ENCODE peak calls at places on chromosomes 4 and X, in five cellular contexts. C is endodermal cell; F is IMR-90; H is left lung; I is CD8-positive, alpha-beta T cell. W is an unnamed sample. For H3K27me3, the result is how much of the 10 kb centered on the place peaks cover.

GRCh38 chr4:15652191-15652590 is 3.0 kb downstream of the FBXL5 start:
- DNase-seq in C (no peak), F (peak), H (no peak), I (no peak), W (no peak)

GRCh38 chrX:48864210-48864609 is 28.8 kb upstream of the PCSK1N start:
- DNase-seq in C (no peak), F (peak), H (no peak), I (no peak), W (peak)

GRCh38 chr4:185429660-185430059 is 3.9 kb upstream of the UFSP2 start:
- DNase-seq in C (no peak), F (no peak), H (no peak), I (no peak), W (no peak)

GRCh38 chr4:41432889-41433288 is 105.1 kb upstream of the LIMCH1 start:
- DNase-seq in C (peak), F (peak), H (no peak), I (no peak), W (peak)

GRCh38 chrX:69069876-69070275 is 95.4 kb downstream of the PJA1 start:
- DNase-seq in C (no peak), F (no peak), H (no peak), I (no peak), W (no peak)

GRCh38 chr4:8756816-8757215 is 114.8 kb downstream of the HMX1 start:
- DNase-seq in C (peak), F (no peak), H (no peak), I (no peak), W (no peak)

GRCh38 chr4:40524642-40525041 is 105.0 kb downstream of the RBM47 start:
- DNase-seq in C (no peak), F (peak), H (no peak), I (no peak), W (no peak)

GRCh38 chr4:147968641-147969040 is 236.8 kb downstream of the ARHGAP10 start:
- DNase-seq in C (no peak), F (peak), H (no peak), I (no peak), W (no peak)

GRCh38 chrX:154333837-154334271 is 38.3 kb downstream of the TKTL1 start:
- DNase-seq in C (no peak), F (no peak), H (no peak), I (no peak), W (no peak)

GRCh38 chrX:53048169-53049126 is at the start of gene GPR173:
- DNase-seq in C (peak), F (peak), H (peak), I (no peak), W (no peak)

GRCh38 chr4:17494258-17494657 is 17.6 kb downstream of the QDPR start:
- DNase-seq in C (no peak), F (peak), H (no peak), I (no peak), W (peak)

GRCh38 chrX:103565752-103566151 is 19.6 kb upstream of the TCEAL4 start:
- DNase-seq in C (no peak), F (peak), H (no peak), I (no peak), W (peak)

GRCh38 chrX:119062750-119063374 is 9.9 kb upstream of the CT47C1 start:
- DNase-seq in C (peak), F (peak), H (no peak), I (no peak), W (peak)

GRCh38 chr4:41865981-41866798 is 69.0 kb upstream of the TMEM33 start:
- DNase-seq in C (peak), F (no peak), H (no peak), I (no peak), W (no peak)

GRCh38 chr4:25767877-25768475 is 94.8 kb downstream of the SEL1L3 start:
- DNase-seq in C (peak), F (peak), H (peak), I (no peak), W (peak)

GRCh38 chr4:55854132-55854531 is 684 bp downstream of the EXOC1 start:
- DNase-seq in C (peak), F (no peak), H (no peak), I (no peak), W (no peak)

GRCh38 chrX:24169211-24169610 is 19.7 kb downstream of the ZFX start:
- DNase-seq in C (no peak), F (no peak), H (no peak), I (no peak), W (no peak)

GRCh38 chr4:83454626-83455025 is 997 bp downstream of the HELQ start:
- DNase-seq in C (no peak), F (peak), H (no peak), I (no peak), W (no peak)

GRCh38 chrX:3743821-3744439 is 30.5 kb upstream of the PRKX start:
- DNase-seq in C (no peak), F (no peak), H (no peak), I (peak), W (no peak)

GRCh38 chr4:114180481-114180880 is 201.0 kb upstream of the ARSJ start:
- DNase-seq in C (peak), F (peak), H (peak), I (peak), W (peak)

GRCh38 chr4:144518181-144518895 is 127.6 kb upstream of the HHIP start:
- DNase-seq in C (peak), F (peak), H (no peak), I (no peak), W (no peak)

GRCh38 chr4:140098481-140099132 is 55.4 kb downstream of the MAML3 start:
- DNase-seq in C (no peak), F (peak), H (no peak), I (no peak), W (peak)

GRCh38 chr4:173469622-173470021 is 60.4 kb downstream of the HAND2 start:
- DNase-seq in C (no peak), F (no peak), H (no peak), I (no peak), W (no peak)

GRCh38 chrX:112048707-112049106 is 33.9 kb downstream of the TRPC5 start:
- DNase-seq in C (no peak), F (no peak), H (no peak), I (no peak), W (no peak)

GRCh38 chrX:140944710-140945109 is 57.7 kb upstream of the SPANXB1 start:
- DNase-seq in C (no peak), F (no peak), H (no peak), I (no peak), W (no peak)

GRCh38 chrX:63428348-63428747 is 77.2 kb upstream of the SPIN4 start:
- DNase-seq in C (no peak), F (peak), H (no peak), I (no peak), W (peak)

GRCh38 chr4:146340798-146341197 is 126.5 kb downstream of the REELD1 start:
- DNase-seq in C (no peak), F (peak), H (no peak), I (no peak), W (peak)

GRCh38 chrX:68989865-68990606 is 161.2 kb downstream of the EFNB1 start:
- DNase-seq in C (peak), F (peak), H (no peak), I (no peak), W (no peak)

GRCh38 chrX:14352511-14352910 is 176.8 kb upstream of the GLRA2 start:
- DNase-seq in C (no peak), F (no peak), H (no peak), I (no peak), W (no peak)

GRCh38 chr4:138158746-138159297 is 83.3 kb downstream of the SLC7A11 start:
- DNase-seq in C (no peak), F (peak), H (no peak), I (no peak), W (peak)

GRCh38 chr4:7719354-7720174 is 220.1 kb downstream of the AFAP1 start:
- DNase-seq in C (peak), F (no peak), H (peak), I (peak), W (peak)

GRCh38 chr4:123340381-123340701 is 56.3 kb upstream of the SPRY1 start:
- DNase-seq in C (no peak), F (peak), H (no peak), I (no peak), W (peak)

GRCh38 chr4:123416462-123416861 is 19.9 kb downstream of the SPRY1 start:
- DNase-seq in C (no peak), F (no peak), H (no peak), I (no peak), W (no peak)

GRCh38 chr4:24924309-24924781 is 11.5 kb upstream of the CCDC149 start:
- DNase-seq in C (no peak), F (peak), H (peak), I (no peak), W (peak)

GRCh38 chr4:180947421-180947820 is 1295.8 kb upstream of the TENM3 start:
- DNase-seq in C (no peak), F (peak), H (no peak), I (no peak), W (no peak)

GRCh38 chrX:16633754-16634153 is 16.2 kb upstream of the S100G start:
- DNase-seq in C (no peak), F (peak), H (no peak), I (no peak), W (no peak)

GRCh38 chr4:108881190-108881589 is 118.3 kb upstream of the ETNPPL start:
- DNase-seq in C (no peak), F (peak), H (no peak), I (no peak), W (peak)

GRCh38 chrX:153623310-153624029 is 23.5 kb upstream of the DUSP9 start:
- DNase-seq in C (no peak), F (no peak), H (peak), I (no peak), W (no peak)

GRCh38 chrX:150696836-150697235 is 3.6 kb downstream of the MTMR1 start:
- DNase-seq in C (no peak), F (no peak), H (no peak), I (no peak), W (no peak)

GRCh38 chr4:127843704-127844604 is 36.7 kb upstream of the PLK4 start:
- DNase-seq in C (peak), F (no peak), H (no peak), I (no peak), W (no peak)

DNA sequence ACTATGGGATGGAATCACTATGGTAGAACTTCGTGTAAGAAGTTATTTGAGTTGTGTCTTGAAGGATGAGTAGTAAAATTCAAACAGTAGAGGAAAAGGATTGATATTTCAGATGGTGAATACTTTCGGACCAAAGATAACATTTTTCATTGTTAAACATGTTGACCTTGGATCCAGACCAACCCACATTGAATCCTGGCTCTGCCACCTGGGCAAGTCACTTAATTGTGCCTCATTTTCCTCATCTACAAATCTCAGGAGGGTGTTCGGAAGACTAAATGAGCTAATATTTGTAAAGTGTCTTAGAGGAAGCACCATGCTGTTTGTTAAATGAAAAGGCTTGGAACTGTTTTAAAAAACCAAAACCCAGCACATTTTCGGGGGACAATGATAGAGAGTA is 1.4 kb upstream of the AIFM1 start:
- DNase-seq in C (no peak), F (no peak), H (no peak), I (no peak), W (no peak)
- H3K4me3 ChIP-seq in C (peak), F (no peak), H (peak), I (no peak), W (no peak)

GRCh38 chrX:2336181-2336580 is 164.6 kb downstream of the DHRSX start:
- DNase-seq in C (no peak), F (no peak), H (no peak), I (no peak), W (no peak)

GRCh38 chrX:2330487-2330886 is 170.3 kb downstream of the DHRSX start:
- DNase-seq in C (no peak), F (no peak), H (no peak), I (no peak), W (no peak)

GRCh38 chrX:2334237-2334636 is 166.5 kb downstream of the DHRSX start:
- DNase-seq in C (no peak), F (no peak), H (no peak), I (no peak), W (peak)

GRCh38 chrX:2327423-2327822 is 173.4 kb downstream of the DHRSX start:
- DNase-seq in C (no peak), F (no peak), H (no peak), I (no peak), W (no peak)

GRCh38 chrX:2330910-2331309 is 169.9 kb downstream of the DHRSX start:
- DNase-seq in C (no peak), F (no peak), H (no peak), I (no peak), W (no peak)
- TF ChIP-seq CTCF in C (no peak), F (no peak), H (no peak), I (no peak), W (no peak)

DNA sequence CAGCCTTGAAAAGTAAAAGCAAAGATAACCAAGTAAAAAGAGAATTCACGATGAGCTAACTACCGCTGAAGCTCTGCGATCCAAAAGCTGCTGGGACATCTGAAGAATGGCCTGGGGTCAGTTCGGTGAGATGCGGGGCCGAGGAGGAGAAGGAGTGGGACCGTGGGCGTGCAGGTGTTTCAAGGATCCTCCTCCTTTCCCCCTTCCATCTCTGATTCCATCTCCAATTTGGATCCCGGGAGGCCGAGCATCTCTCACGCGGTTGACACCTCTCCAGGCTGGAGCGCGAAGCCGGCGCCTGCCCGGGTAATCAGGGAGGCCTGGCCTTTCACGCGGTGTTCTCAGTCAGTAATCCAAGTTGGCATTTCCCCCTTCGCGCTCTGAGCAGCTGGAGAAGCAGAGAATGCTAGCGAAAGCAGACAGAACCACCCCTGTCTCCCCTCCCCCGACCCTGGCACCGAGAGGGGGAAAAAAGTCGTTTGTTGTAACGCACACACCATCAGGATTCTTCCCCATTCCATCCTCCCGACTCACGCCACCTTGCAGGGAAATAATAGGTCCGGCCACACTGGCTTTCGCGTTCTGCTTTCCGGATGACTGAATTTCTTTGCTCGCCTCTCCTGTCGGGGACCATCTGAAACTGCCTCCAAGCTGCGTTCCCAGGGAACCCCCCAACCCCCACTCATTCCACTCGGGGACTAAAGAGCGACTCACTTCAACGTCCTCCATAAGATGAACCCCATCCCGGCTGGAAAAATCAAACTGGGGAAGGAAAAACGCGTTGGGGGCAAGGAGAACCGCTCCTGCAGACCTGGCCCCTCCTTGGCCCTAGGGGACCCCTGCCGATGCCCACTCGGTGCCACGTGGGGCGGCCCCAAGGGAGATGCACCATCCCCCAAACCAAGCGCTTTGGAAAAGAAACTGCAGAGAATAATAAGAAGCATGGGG is 6.5 kb downstream of the NEUROG2 start:
- DNase-seq in C (peak), F (peak), H (no peak), I (no peak), W (peak)
- H3K27me3 ChIP-seq in C (half or more), F (half or more), H (half or more), I (under half), W (half or more)

DNA sequence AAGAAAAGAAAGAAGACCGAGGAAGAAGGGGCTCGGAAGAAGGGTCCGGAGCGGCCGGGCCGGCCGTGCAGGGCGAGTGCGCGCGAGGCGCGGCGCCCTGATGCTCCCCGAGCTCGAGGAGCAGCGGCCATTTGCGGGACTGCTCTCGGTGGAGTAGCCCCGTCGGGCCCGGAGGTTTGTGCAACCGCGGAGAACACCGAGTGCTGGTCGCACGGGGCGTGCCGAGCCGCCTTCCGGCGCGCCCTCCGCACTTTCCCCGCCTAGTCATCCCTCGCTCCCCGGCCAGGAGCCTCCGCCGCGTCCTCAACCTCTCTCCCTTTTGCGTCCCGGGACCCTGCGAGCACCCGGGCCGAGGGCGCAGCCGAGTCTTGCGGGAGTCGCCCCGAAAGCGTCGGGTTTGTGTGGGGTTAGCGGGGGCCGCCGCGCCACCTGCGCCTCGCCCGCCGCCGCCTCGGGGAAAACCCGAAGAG is 127.4 kb downstream of the LAS1L start:
- DNase-seq in C (no peak), F (no peak), H (no peak), I (no peak), W (no peak)
- H3K4me3 ChIP-seq in C (peak), F (no peak), H (peak), I (no peak), W (no peak)

W was measured in bronchial epithelial cell.